ENCODE peak calls at places on chromosome 2, in five cellular contexts. U is T-helper 9 cell, J is adipocyte, N is substantia nigra, G is A549. B is an unnamed sample.

GRCh38 chr2:200765139-200765951 is 46.4 kb upstream of the BZW1 start:
- DNase-seq in G (peak), J (peak), N (no peak), U (no peak), B (no peak)

GRCh38 chr2:10659898-10660568 is 29.7 kb downstream of the NOL10 start:
- DNase-seq in G (peak), J (peak), U (peak), N (peak), B (peak)

GRCh38 chr2:25639131-25639530 is 34.2 kb downstream of the DTNB start:
- DNase-seq in N (no peak), J (no peak), U (no peak), G (no peak), B (no peak)

GRCh38 chr2:29278964-29279363 is 163.7 kb downstream of the CLIP4 start:
- DNase-seq in N (no peak), G (no peak), U (no peak), J (no peak), B (no peak)

GRCh38 chr2:23404426-23404825 is 19.4 kb downstream of the KLHL29 start:
- DNase-seq in N (no peak), J (peak), G (peak), U (no peak), B (peak)

GRCh38 chr2:132849118-132849517 is 179.1 kb upstream of the LYPD1 start:
- DNase-seq in N (no peak), G (no peak), J (peak), U (no peak), B (no peak)

GRCh38 chr2:227117852-227118251 is 46.2 kb downstream of the COL4A4 start:
- DNase-seq in N (no peak), U (no peak), J (no peak), G (no peak), B (no peak)

GRCh38 chr2:224882291-224883171 is 159.7 kb downstream of the DOCK10 start:
- DNase-seq in U (no peak), N (no peak), G (peak), J (peak), B (no peak)

GRCh38 chr2:119049968-119050657 is 108.1 kb downstream of the MARCO start:
- DNase-seq in J (no peak), N (no peak), G (no peak), U (no peak), B (no peak)

GRCh38 chr2:9737053-9737875 is 106.0 kb upstream of the TAF1B start:
- DNase-seq in G (peak), J (no peak), N (no peak), U (no peak), B (no peak)

GRCh38 chr2:29495068-29495467 is 379.9 kb downstream of the CLIP4 start:
- DNase-seq in U (no peak), J (no peak), G (no peak), N (no peak), B (no peak)

GRCh38 chr2:101619191-101619591 is 78.3 kb upstream of the MAP4K4 start:
- DNase-seq in J (no peak), N (no peak), U (no peak), G (no peak), B (peak)